ENCODE peak calls at places on chromosomes 1 and 21, in nine cellular contexts. W is mammary epithelial cell, R is bronchial epithelial cell, X is pancreas, F is GM06990, V is colonic mucosa, A is fibroblast of lung, G is left ventricle myocardium inferior, J is WERI-Rb-1. Z is an unnamed sample.

GRCh38 chr1:241423541-241424479 is 66.8 kb upstream of the RGS7 start:
- DNase-seq in G (no peak), A (peak), V (no peak), R (no peak), X (peak), W (no peak), J (peak), F (peak), Z (no peak)

GRCh38 chr1:235011599-235012435 is 116.8 kb downstream of the TOMM20 start:
- DNase-seq in X (peak), G (peak), A (peak), J (peak), V (peak), W (peak), R (peak), F (peak), Z (peak)

GRCh38 chr1:36482724-36483388 is at the start of gene CSF3R:
- DNase-seq in W (no peak), V (no peak), J (no peak), F (no peak), G (peak), X (no peak), R (no peak), A (no peak), Z (peak)

GRCh38 chr1:76682152-76682551 is 185.1 kb upstream of the ST6GALNAC5 start:
- DNase-seq in V (no peak), W (no peak), F (no peak), G (no peak), X (no peak), A (no peak), J (no peak), R (no peak), Z (no peak)

GRCh38 chr21:29102791-29103257 is 27.6 kb upstream of the MAP3K7CL start:
- DNase-seq in F (no peak), V (no peak), X (no peak), R (no peak), J (no peak), G (no peak), W (no peak), A (peak), Z (no peak)

GRCh38 chr1:162943627-162944026 is 82.7 kb upstream of the CCDC190 start:
- DNase-seq in G (no peak), A (peak), J (no peak), V (no peak), F (no peak), R (no peak), W (peak), X (no peak), Z (no peak)

GRCh38 chr1:231626951-231627614 is 493 bp downstream of the DISC1 start:
- DNase-seq in J (no peak), G (peak), W (no peak), F (no peak), A (peak), R (peak), X (peak), V (peak), Z (peak)

GRCh38 chr1:206472454-206472853 is 2.2 kb downstream of the IKBKE start:
- DNase-seq in F (no peak), J (no peak), R (peak), G (no peak), V (no peak), A (peak), W (peak), X (no peak), Z (peak)

GRCh38 chr1:27233677-27234053 is 767 bp upstream of the WDTC1 start:
- DNase-seq in W (no peak), F (no peak), G (no peak), V (no peak), X (peak), J (peak), R (no peak), A (no peak), Z (no peak)

GRCh38 chr1:200367841-200368534 is 41.8 kb downstream of the ZNF281 start:
- DNase-seq in W (no peak), R (no peak), V (no peak), A (peak), F (no peak), X (no peak), J (peak), G (no peak), Z (peak)

GRCh38 chr1:200364121-200364759 is 45.6 kb downstream of the ZNF281 start:
- DNase-seq in A (peak), R (peak), X (no peak), F (no peak), G (no peak), W (no peak), J (no peak), V (no peak), Z (no peak)

GRCh38 chr1:200366577-200367253 is 43.1 kb downstream of the ZNF281 start:
- DNase-seq in A (no peak), F (no peak), R (no peak), X (no peak), J (no peak), V (no peak), W (no peak), G (no peak), Z (peak)

GRCh38 chr1:200364831-200365230 is 45.0 kb downstream of the ZNF281 start:
- DNase-seq in A (peak), G (no peak), V (no peak), R (no peak), J (no peak), X (no peak), F (no peak), W (no peak), Z (no peak)

GRCh38 chr1:200365897-200366426 is 43.9 kb downstream of the ZNF281 start:
- DNase-seq in V (no peak), G (no peak), X (no peak), R (no peak), A (no peak), J (no peak), F (no peak), W (no peak), Z (no peak)
- H3K4me3 ChIP-seq in V (no peak), G (no peak), X (no peak), R (no peak), A (no peak), J (no peak), F (no peak), W (no peak), Z (no peak)

GRCh38 chr1:25619101-25619890 is 2.7 kb downstream of the MAN1C1 start:
- DNase-seq in A (no peak), J (peak), R (no peak), G (peak), X (no peak), W (no peak), V (peak), F (peak), Z (peak)

GRCh38 chr1:25616932-25617625 is 488 bp downstream of the MAN1C1 start:
- DNase-seq in V (no peak), R (no peak), A (no peak), W (peak), G (peak), X (no peak), J (no peak), F (peak), Z (peak)

GRCh38 chr1:25617626-25618432 is 1.2 kb downstream of the MAN1C1 start:
- DNase-seq in J (no peak), V (no peak), A (no peak), R (no peak), W (no peak), F (no peak), G (peak), X (no peak), Z (peak)

GRCh38 chr1:25620211-25620610 is 3.6 kb downstream of the MAN1C1 start:
- DNase-seq in R (no peak), W (no peak), X (no peak), F (no peak), J (no peak), G (no peak), V (no peak), A (no peak), Z (no peak)

DNA sequence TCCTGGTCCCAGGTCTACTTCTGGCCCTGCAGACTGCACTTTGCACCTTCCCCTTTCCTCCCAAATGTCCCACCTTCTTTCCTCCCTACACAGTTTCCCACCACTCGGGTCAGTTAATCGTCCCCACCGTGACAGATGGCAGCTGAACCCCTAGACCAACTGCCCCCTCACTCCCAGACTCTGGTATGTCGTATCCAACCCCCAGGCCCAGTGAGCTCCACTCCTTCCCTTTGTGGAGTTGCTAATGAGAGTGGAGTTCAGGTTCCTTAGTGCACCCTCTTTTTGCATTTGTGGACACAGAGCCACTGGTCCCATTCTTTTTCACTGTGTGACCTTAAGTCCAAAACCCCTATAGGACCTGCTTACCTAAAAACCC is 1.8 kb downstream of the MAN1C1 start:
- DNase-seq in G (no peak), F (no peak), A (no peak), W (no peak), V (no peak), R (no peak), X (no peak), J (no peak), Z (no peak)
- H3K4me3 ChIP-seq in G (peak), F (no peak), A (peak), W (no peak), V (peak), R (no peak), X (no peak), J (peak), Z (peak)

GRCh38 chr1:181062800-181063428 is 25.6 kb upstream of the IER5 start:
- DNase-seq in J (peak), V (no peak), A (no peak), G (no peak), F (peak), R (no peak), W (no peak), X (no peak), Z (no peak)
- H3K4me3 ChIP-seq in J (no peak), V (no peak), A (no peak), G (no peak), F (peak), R (no peak), W (no peak), X (no peak), Z (no peak)

GRCh38 chr1:34166191-34167090 is 1.4 kb upstream of the CSMD2 start:
- DNase-seq in F (no peak), W (no peak), X (no peak), R (no peak), A (peak), V (no peak), G (no peak), J (no peak), Z (peak)

GRCh38 chr1:34165422-34165921 is 442 bp upstream of the CSMD2 start:
- DNase-seq in X (no peak), F (no peak), G (no peak), W (no peak), J (no peak), A (peak), R (no peak), V (no peak), Z (no peak)

GRCh38 chr1:34164510-34165381 is at the start of gene CSMD2:
- DNase-seq in R (peak), F (no peak), V (no peak), G (peak), X (peak), A (peak), J (peak), W (peak), Z (peak)

GRCh38 chr1:34162852-34163766 is 1.9 kb downstream of the CSMD2 start:
- DNase-seq in A (peak), X (peak), R (peak), W (peak), J (peak), G (peak), V (peak), F (peak), Z (peak)

DNA sequence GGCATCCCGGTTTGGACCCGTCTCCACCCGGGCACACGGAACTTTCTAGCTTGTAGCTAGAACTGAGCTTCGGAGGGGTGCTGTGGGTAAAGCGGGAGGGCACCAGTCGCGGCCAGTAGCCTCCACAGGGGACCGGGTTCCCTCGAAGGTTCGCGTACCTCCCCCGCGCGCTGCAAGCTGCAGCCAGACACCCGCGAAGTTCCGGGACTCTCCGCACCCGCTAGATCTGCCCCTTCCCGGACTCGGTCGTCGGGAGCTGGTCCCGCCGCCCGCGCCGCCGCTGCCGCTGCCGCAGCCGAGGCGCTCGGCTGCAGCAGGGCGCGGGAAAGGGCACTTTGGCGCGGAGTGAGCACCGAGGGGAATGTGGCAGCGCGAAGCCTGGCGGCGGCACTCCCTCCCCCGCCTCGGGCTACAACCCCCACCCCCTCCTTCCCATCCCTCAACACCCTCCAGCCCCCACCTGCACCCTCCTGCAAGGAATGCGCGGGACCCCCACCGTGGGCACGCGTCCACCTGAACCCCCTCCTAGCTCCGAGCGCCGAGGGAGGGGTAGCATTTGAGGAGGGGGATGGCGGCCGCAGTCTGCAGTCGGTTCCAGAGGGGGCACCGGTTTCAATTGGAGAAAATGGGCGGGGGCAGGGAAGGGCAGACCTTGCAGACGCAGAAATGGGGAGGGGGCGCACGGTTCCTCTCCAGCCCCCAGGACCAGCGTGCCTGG is 1.1 kb downstream of the CSMD2 start:
- DNase-seq in X (peak), W (no peak), J (no peak), G (no peak), F (no peak), A (peak), V (no peak), R (no peak), Z (peak)
- H3K4me3 ChIP-seq in X (peak), W (no peak), J (no peak), G (peak), F (peak), A (peak), V (peak), R (peak), Z (peak)

GRCh38 chr1:22447581-22448215 is 4.0 kb upstream of the ZBTB40 start:
- DNase-seq in J (no peak), W (peak), V (no peak), A (peak), R (peak), X (no peak), F (no peak), G (no peak), Z (no peak)
- H3K4me3 ChIP-seq in J (no peak), W (no peak), V (no peak), A (no peak), R (no peak), X (no peak), F (no peak), G (peak), Z (no peak)

DNA sequence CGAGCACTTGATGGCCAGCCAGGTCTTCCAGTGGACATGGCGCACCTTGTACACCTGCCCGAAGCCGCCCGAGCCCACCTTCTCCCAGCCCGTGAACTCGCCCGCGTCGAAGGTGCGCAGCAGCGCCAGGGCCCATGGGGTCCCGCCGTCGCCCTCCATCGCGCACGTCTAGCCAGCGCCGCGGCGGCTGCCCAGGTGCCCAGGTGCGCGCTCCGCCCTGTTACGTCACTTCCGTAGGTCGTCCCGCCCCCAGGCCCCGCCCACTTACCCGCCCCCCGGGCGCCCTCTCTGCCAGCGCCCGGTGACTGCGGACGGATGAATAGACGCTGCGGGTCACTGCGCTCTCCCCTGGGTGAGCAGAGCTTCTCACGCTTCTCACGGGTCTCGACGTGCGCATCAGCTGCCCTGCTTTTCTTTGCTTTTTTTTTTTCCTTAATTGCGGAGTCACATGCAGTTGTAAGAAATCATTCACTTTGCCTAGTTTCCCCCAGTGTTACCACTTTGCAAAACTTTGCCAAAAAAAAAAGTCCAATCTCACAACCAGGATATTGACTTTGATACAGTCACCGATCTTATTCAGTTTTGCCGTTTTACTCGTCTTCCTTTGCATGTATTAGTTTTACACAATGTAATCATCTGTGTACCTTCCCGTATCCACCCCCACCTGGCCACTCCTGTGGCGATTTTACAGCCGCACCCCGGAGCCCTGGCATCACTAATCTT is at the start of gene RIPK4:
- DNase-seq in F (peak), X (peak), V (peak), J (peak), A (peak), G (no peak), W (peak), R (peak), Z (peak)
- H3K4me3 ChIP-seq in F (peak), X (peak), V (peak), J (peak), A (no peak), G (peak), W (peak), R (peak), Z (peak)